ENCODE peak calls at places on chromosomes 4 and X, in eight cellular contexts. P, K, O, Z, S, Y, L and A are unnamed samples.

GRCh38 chr4:51906167-51906647 is 63.3 kb downstream of the DCUN1D4 start:
- DNase-seq in Z (no peak), O (no peak), Y (no peak), P (no peak), K (no peak), S (no peak), L (no peak), A (peak; percentile 2)

GRCh38 chr4:169604131-169604900 is 8.1 kb downstream of the NEK1 start:
- DNase-seq in P (no peak), Y (peak; percentile 88), Z (no peak), K (no peak), S (no peak), O (no peak), L (no peak), A (peak; percentile 85)

GRCh38 chrX:85996555-85996954 is 50.8 kb downstream of the CHM start:
- DNase-seq in Z (no peak), O (no peak), P (no peak), Y (no peak), S (no peak), L (no peak), K (no peak), A (no peak)

GRCh38 chr4:8393593-8394038 is 46.9 kb downstream of the ACOX3 start:
- DNase-seq in O (no peak), L (no peak), K (peak; percentile 74), Z (no peak), S (no peak), P (no peak), Y (peak; percentile 96), A (peak; percentile 99)

GRCh38 chr4:87370071-87370470 is 20.9 kb downstream of the HSD17B11 start:
- DNase-seq in K (no peak), P (no peak), S (no peak), L (no peak), O (no peak), Z (no peak), Y (no peak), A (no peak)

GRCh38 chr4:147378780-147379179 is 102.1 kb upstream of the EDNRA start:
- DNase-seq in P (no peak), K (no peak), L (no peak), S (no peak), O (no peak), Y (no peak), Z (no peak), A (no peak)

GRCh38 chrX:12804655-12805054 is 13.4 kb downstream of the PRPS2 start:
- DNase-seq in L (no peak), S (no peak), P (no peak), O (no peak), K (no peak), Z (no peak), Y (no peak), A (no peak)

GRCh38 chrX:107940095-107940494 is 42.1 kb downstream of the TEX13B start:
- DNase-seq in L (no peak), Z (no peak), Y (peak; percentile 2), P (no peak), S (no peak), O (no peak), K (no peak), A (no peak)

GRCh38 chr4:110793381-110793801 is 170.5 kb upstream of the PITX2 start:
- DNase-seq in L (no peak), Z (no peak), O (peak; percentile 2), S (no peak), K (no peak), P (no peak), Y (no peak), A (peak; percentile 27)

GRCh38 chrX:49838374-49838773 is 9.3 kb downstream of the PAGE4 start:
- DNase-seq in P (no peak), Y (peak; percentile 31), Z (no peak), L (peak; percentile 21), O (peak; percentile 22), S (no peak), K (no peak), A (peak; percentile 36)

GRCh38 chr4:145347684-145348083 is 134.0 kb upstream of the SMAD1 start:
- DNase-seq in P (no peak), K (no peak), S (no peak), Z (no peak), Y (peak; percentile 75), O (peak; percentile 16), L (no peak), A (no peak)

GRCh38 chr4:165207016-165207430 is 338 bp upstream of the KLHL2 start:
- DNase-seq in K (peak; percentile 9), L (peak; percentile 29), P (no peak), O (no peak), Z (no peak), S (no peak), Y (peak; percentile 41), A (peak; percentile 18)

GRCh38 chr4:106603471-106603870 is 234.9 kb upstream of the GIMD1 start:
- DNase-seq in Y (no peak), O (no peak), P (no peak), Z (no peak), K (no peak), S (no peak), L (no peak), A (no peak)

GRCh38 chrX:149760965-149761364 is 12.9 kb upstream of the HSFX1 start:
- DNase-seq in Z (no peak), Y (no peak), P (no peak), L (no peak), K (no peak), S (peak; percentile 23), O (no peak), A (no peak)

GRCh38 chrX:123835661-123836371 is 24.0 kb upstream of the XIAP start:
- DNase-seq in L (peak; percentile 22), K (no peak), P (no peak), S (no peak), Z (no peak), O (no peak), Y (peak; percentile 55), A (peak; percentile 83)

GRCh38 chrX:11097920-11098319 is 13.2 kb upstream of the HCCS start:
- DNase-seq in P (no peak), Y (no peak), Z (no peak), S (no peak), K (no peak), O (no peak), L (no peak), A (no peak)

GRCh38 chr4:15349426-15349825 is 78.4 kb upstream of the C1QTNF7 start:
- DNase-seq in L (no peak), Z (no peak), O (no peak), P (no peak), K (no peak), S (no peak), Y (no peak), A (peak; percentile 14)

GRCh38 chr4:2958446-2958845 is 4.8 kb downstream of the NOP14 start:
- DNase-seq in Y (peak; percentile 38), L (no peak), P (no peak), Z (no peak), O (no peak), S (no peak), K (no peak), A (peak; percentile 39)

GRCh38 chrX:50718791-50719190 is 95.2 kb downstream of the SHROOM4 start:
- DNase-seq in P (no peak), S (no peak), Y (peak; percentile 21), O (no peak), L (no peak), Z (no peak), K (no peak), A (no peak)

GRCh38 chrX:135345328-135345645 is 36.0 kb downstream of the ETDC start:
- DNase-seq in K (peak; percentile 50), P (no peak), S (peak; percentile 86), Y (peak; percentile 52), L (peak; percentile 67), Z (no peak), O (no peak), A (peak; percentile 80)

GRCh38 chrX:53160297-53160983 is 64.6 kb downstream of the KDM5C start:
- DNase-seq in S (no peak), Z (no peak), O (no peak), K (no peak), L (no peak), P (no peak), Y (no peak), A (no peak)

GRCh38 chr4:128305942-128306341 is 18.3 kb upstream of the PGRMC2 start:
- DNase-seq in K (no peak), P (no peak), S (no peak), L (no peak), Y (no peak), O (no peak), Z (no peak), A (no peak)

GRCh38 chr4:113707013-113707412 is 54.5 kb downstream of the CAMK2D start:
- DNase-seq in Z (no peak), L (no peak), K (no peak), Y (no peak), S (no peak), O (no peak), P (no peak), A (peak; percentile 69)

GRCh38 chr4:92012899-92013867 is 290.6 kb upstream of the GRID2 start:
- DNase-seq in K (no peak), S (no peak), P (no peak), O (peak; percentile 1), L (peak; percentile 76), Z (no peak), Y (peak; percentile 1), A (no peak)
- H3K4me3 ChIP-seq in K (no peak overlapping the region), S (no peak overlapping the region), P (no peak overlapping the region), O (no peak overlapping the region), L (no peak overlapping the region), Z (no peak overlapping the region), Y (no peak overlapping the region), A (no peak overlapping the region)

GRCh38 chr4:6892190-6892908 is 17.3 kb upstream of the TBC1D14 start:
- DNase-seq in L (no peak), Z (no peak), P (no peak), Y (peak; percentile 73), K (peak; percentile 51), S (peak; percentile 89), O (peak; percentile 60), A (peak; percentile 72)
- TF ChIP-seq CTCF in L (no peak), Z (no peak), P (no peak), Y (peak; percentile 43), K (peak; percentile 13), S (no peak), O (peak; percentile 35), A (no peak)

DNA sequence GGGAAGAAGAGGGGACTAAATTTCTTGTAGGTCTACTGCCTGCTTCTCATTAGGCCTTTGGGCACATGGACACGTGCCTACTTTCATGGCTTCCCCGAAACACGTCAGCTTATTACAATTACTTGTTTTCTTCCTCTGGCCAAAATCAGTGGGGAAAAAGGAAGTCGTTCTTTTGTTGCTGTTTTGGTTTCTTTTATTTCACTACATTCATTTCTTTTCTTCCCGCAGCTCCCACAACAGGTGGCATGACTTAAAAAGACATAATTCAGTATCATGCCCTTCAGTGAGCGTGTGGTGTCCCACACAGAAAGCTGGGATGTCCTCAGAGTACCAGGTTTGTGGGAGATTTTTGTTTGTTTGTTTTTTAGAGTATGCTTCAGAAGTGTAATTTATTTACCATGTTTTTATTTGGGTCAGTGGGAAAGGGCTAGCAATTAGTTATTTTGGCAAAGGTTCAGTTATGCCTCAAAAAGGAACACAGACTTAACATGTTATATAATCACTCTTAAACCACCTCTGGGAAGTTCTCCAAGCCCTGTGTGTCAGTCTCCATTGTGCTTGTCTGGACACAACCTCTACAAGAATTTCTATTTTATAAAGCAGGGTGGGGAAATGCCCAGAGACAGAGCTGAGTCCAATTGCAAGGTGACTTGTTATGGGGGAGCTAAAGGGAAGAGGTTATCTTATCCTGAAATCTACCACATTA is 44.2 kb upstream of the SPRY1 start:
- DNase-seq in S (no peak), L (no peak), P (no peak), K (peak; percentile 45), Z (no peak), Y (peak; percentile 59), O (no peak), A (peak; percentile 62)
- H3K4me3 ChIP-seq in S (no peak overlapping the region), L (no peak overlapping the region), P (no peak overlapping the region), K (no peak overlapping the region), Z (no peak overlapping the region), Y (no peak overlapping the region), O (no peak overlapping the region), A (no peak overlapping the region)

GRCh38 chr4:77862478-77863216 is at the start of gene MRPL1:
- DNase-seq in Y (peak; percentile 98), O (peak; percentile 94), S (peak; percentile 97), P (peak; percentile 90), Z (peak; percentile 77), L (peak; percentile 93), K (peak; percentile 93), A (peak; percentile 96)
- TF ChIP-seq CTCF in Y (no peak), O (no peak), S (no peak), P (peak; percentile 6), Z (no peak), L (no peak), K (peak; percentile 2), A (no peak)